ENCODE peak calls at places on chromosomes 12 and 14, in seven cellular contexts. M, N, H, F, X, K and V are unnamed samples.

GRCh38 chr12:19382111-19382526 is 57.2 kb upstream of the AEBP2 start:
- DNase-seq in M (peak), F (no peak), X (peak), K (no peak), H (peak), N (no peak), V (peak)

GRCh38 chr12:131442337-131442918 is 268.5 kb upstream of the SFSWAP start:
- DNase-seq in N (peak), F (no peak), K (no peak), H (no peak), M (no peak), X (no peak), V (no peak)

GRCh38 chr12:132217800-132218518 is 73.7 kb downstream of the NOC4L start:
- DNase-seq in K (no peak), M (no peak), X (no peak), H (no peak), N (no peak), F (no peak), V (no peak)

GRCh38 chr14:55540847-55541773 is 38.9 kb upstream of the KTN1 start:
- DNase-seq in M (peak), F (no peak), H (no peak), X (no peak), N (no peak), K (no peak), V (no peak)

GRCh38 chr14:77067632-77068514 is 30.2 kb upstream of the CIPC start:
- DNase-seq in F (no peak), N (peak), K (peak), M (peak), H (peak), X (no peak), V (no peak)

GRCh38 chr12:19428261-19428660 is 11.0 kb upstream of the AEBP2 start:
- DNase-seq in X (no peak), F (no peak), N (no peak), K (no peak), M (peak), H (no peak), V (no peak)

GRCh38 chr12:51953011-51953568 is 1.6 kb downstream of the ACVR1B start:
- DNase-seq in H (no peak), K (no peak), N (no peak), X (no peak), M (no peak), F (no peak), V (no peak)

GRCh38 chr14:52596861-52597260 is 44.2 kb downstream of the GPR137C start:
- DNase-seq in K (no peak), M (no peak), N (no peak), H (no peak), X (no peak), F (no peak), V (no peak)

GRCh38 chr14:23113346-23114119 is 5.5 kb downstream of the CEBPE start:
- DNase-seq in N (no peak), X (no peak), M (peak), H (no peak), F (no peak), K (no peak), V (no peak)

GRCh38 chr12:30753233-30753632 is 1.5 kb downstream of the CAPRIN2 start:
- DNase-seq in F (peak), X (peak), M (peak), H (peak), K (no peak), N (no peak), V (peak)

GRCh38 chr12:85029456-85029855 is 6.6 kb downstream of the TSPAN19 start:
- DNase-seq in N (no peak), M (peak), X (peak), F (no peak), K (no peak), H (peak), V (no peak)

GRCh38 chr12:100554608-100555077 is 18.8 kb upstream of the GAS2L3 start:
- DNase-seq in K (no peak), F (peak), H (peak), X (peak), N (no peak), M (peak), V (peak)

GRCh38 chr14:32372154-32372553 is 43.1 kb downstream of the AKAP6 start:
- DNase-seq in F (no peak), K (no peak), N (no peak), X (peak), H (no peak), M (peak), V (no peak)

GRCh38 chr12:72540811-72541210 is 268.6 kb downstream of the TRHDE start:
- DNase-seq in F (no peak), H (no peak), X (no peak), N (no peak), K (no peak), M (peak), V (no peak)

GRCh38 chr12:40499856-40500255 is 192.4 kb upstream of the CNTN1 start:
- DNase-seq in H (no peak), K (no peak), F (no peak), X (no peak), N (no peak), M (no peak), V (no peak)

GRCh38 chr14:25396128-25396527 is 346.2 kb upstream of the STXBP6 start:
- DNase-seq in M (peak), F (no peak), N (no peak), K (no peak), X (no peak), H (peak), V (no peak)

GRCh38 chr12:9741726-9742125 is 8.8 kb upstream of the CLECL1 start:
- DNase-seq in H (peak), K (no peak), X (no peak), F (no peak), N (no peak), M (no peak), V (no peak)

GRCh38 chr12:94336201-94336915 is 123.3 kb downstream of the CEP83 start:
- DNase-seq in H (no peak), N (no peak), K (no peak), X (no peak), F (no peak), M (peak), V (no peak)

GRCh38 chr12:26214121-26214520 is 18.7 kb downstream of the SSPN start:
- DNase-seq in N (no peak), K (no peak), F (no peak), M (no peak), H (no peak), X (no peak), V (no peak)

GRCh38 chr14:57485635-57486034 is 8.0 kb downstream of the CCDC198 start:
- DNase-seq in M (no peak), F (no peak), K (no peak), H (no peak), X (no peak), N (no peak), V (no peak)

GRCh38 chr12:130710001-130710732 is 5.9 kb downstream of the RIMBP2 start:
- DNase-seq in F (no peak), H (no peak), N (no peak), X (no peak), K (no peak), M (no peak), V (no peak)

GRCh38 chr14:35403085-35403396 is 1.5 kb downstream of the NFKBIA start:
- DNase-seq in N (no peak), X (no peak), M (peak), F (no peak), K (peak), H (no peak), V (no peak)

GRCh38 chr12:10722905-10723866 is at the start of gene YBX3:
- DNase-seq in K (peak), N (peak), X (peak), F (no peak), H (peak), M (peak), V (peak)

GRCh38 chr14:50225974-50226297 is 5.4 kb downstream of the SOS2 start:
- DNase-seq in K (no peak), H (no peak), X (no peak), F (no peak), N (no peak), M (no peak), V (no peak)
- H3K4me3 ChIP-seq in K (peak), H (no peak), X (no peak), F (no peak), N (no peak), M (peak), V (no peak)

GRCh38 chr14:106201376-106201775 is 675.0 kb downstream of the TMEM121 start:
- DNase-seq in M (no peak), F (no peak), K (no peak), N (no peak), X (no peak), H (no peak), V (no peak)
- H3K4me3 ChIP-seq in M (no peak), F (no peak), K (no peak), N (no peak), X (no peak), H (no peak), V (no peak)

GRCh38 chr14:28765169-28765906 is 1.2 kb upstream of the FOXG1 start:
- DNase-seq in X (no peak), M (peak), F (no peak), N (no peak), K (no peak), H (no peak), V (no peak)
- H3K4me3 ChIP-seq in X (peak), M (peak), F (peak), N (no peak), K (peak), H (no peak), V (peak)

GRCh38 chr12:122185494-122186082 is 2.7 kb downstream of the LRRC43 start:
- DNase-seq in F (no peak), M (no peak), N (no peak), X (no peak), H (no peak), K (no peak), V (no peak)

GRCh38 chr12:122185079-122185478 is 2.2 kb downstream of the LRRC43 start:
- DNase-seq in X (no peak), M (no peak), F (no peak), K (no peak), H (no peak), N (no peak), V (no peak)

GRCh38 chr12:122184522-122184921 is 1.6 kb downstream of the LRRC43 start:
- DNase-seq in F (no peak), N (no peak), K (no peak), H (no peak), X (no peak), M (no peak), V (no peak)

GRCh38 chr12:122183588-122183940 is 641 bp downstream of the LRRC43 start:
- DNase-seq in F (no peak), N (no peak), H (no peak), K (no peak), M (no peak), X (no peak), V (no peak)

GRCh38 chr12:122182887-122183587 is at the start of gene LRRC43:
- DNase-seq in K (no peak), N (no peak), F (no peak), H (no peak), M (peak), X (no peak), V (no peak)
- H3K4me3 ChIP-seq in K (peak), N (peak), F (peak), H (peak), M (peak), X (peak), V (peak)

GRCh38 chr14:50669441-50669986 is 1.4 kb upstream of the SAV1 start:
- DNase-seq in H (no peak), M (no peak), X (no peak), K (no peak), F (no peak), N (no peak), V (no peak)
- H3K4me3 ChIP-seq in H (no peak), M (no peak), X (no peak), K (no peak), F (no peak), N (no peak), V (no peak)

DNA sequence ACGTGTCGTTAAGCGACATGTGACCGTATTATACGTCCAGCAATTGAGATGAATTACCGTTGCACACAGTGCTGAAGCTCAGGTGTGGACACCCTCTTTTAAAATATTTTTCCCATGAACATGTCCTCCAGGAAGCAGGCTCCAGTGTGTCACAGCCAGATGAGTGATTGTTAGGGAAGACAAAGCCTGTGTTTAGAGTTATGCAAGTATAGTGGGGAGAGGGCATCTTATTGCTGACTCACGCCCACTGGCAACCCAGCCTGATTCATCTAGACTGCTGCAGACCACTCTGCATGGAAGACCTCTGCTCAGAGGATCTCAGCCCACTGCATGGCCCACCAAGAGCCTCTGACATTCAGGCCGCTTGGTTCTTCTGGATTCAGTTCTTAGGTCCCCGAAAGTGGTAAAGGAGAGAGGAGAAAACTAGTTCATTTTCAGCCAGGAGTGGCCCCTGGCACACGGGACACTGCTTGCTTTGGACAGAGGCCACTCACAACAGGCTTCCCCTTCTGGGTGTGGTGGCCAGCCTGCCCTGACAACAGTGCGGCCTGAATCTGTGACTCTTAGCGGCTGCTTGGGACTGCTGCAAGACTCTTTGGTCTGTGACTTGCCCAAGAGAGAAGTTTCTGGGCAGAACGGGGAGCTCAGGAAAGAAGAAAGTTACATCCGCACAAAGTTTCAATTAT is 266.3 kb downstream of the ZFP36L1 start:
- DNase-seq in F (no peak), H (no peak), X (no peak), N (peak), M (peak), K (no peak), V (no peak)
- H3K4me3 ChIP-seq in F (no peak), H (no peak), X (no peak), N (no peak), M (peak), K (no peak), V (no peak)

GRCh38 chr14:73458219-73458976 is at the start of gene NUMB:
- DNase-seq in F (peak), M (peak), N (peak), X (peak), K (peak), H (peak), V (peak)

GRCh38 chr14:73457050-73457934 is 1.1 kb downstream of the NUMB start:
- DNase-seq in M (peak), F (no peak), K (peak), N (peak), X (no peak), H (no peak), V (no peak)

GRCh38 chr14:73452341-73453191 is 5.8 kb downstream of the NUMB start:
- DNase-seq in H (no peak), N (no peak), F (no peak), M (peak), X (peak), K (no peak), V (no peak)

GRCh38 chr14:73457935-73458218 is 469 bp downstream of the NUMB start:
- DNase-seq in F (no peak), X (no peak), N (peak), K (peak), H (no peak), M (no peak), V (no peak)

DNA sequence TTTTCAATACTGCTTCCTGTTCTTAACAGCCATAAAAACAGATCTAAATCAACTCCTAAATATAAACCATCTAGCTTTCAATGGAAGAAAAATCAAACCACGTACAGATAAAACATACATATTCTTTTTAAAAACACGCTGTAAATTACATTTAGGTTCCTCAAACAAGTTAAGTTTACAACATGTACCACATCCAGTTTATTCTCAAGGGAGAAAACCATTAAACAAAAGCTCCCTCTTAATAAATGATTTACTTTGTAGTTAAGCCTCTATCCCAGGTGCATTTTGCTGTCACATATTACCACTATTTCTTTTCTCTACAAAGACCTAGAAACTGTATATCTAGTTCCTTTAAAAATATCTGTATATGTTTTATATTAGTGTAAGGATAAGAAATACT is 3.1 kb downstream of the NUMB start:
- DNase-seq in F (no peak), X (no peak), N (no peak), M (no peak), H (no peak), K (no peak), V (no peak)
- H3K4me3 ChIP-seq in F (no peak), X (no peak), N (no peak), M (peak), H (no peak), K (no peak), V (no peak)

GRCh38 chr12:49892732-49893317 is 10.9 kb downstream of the FAIM2 start:
- DNase-seq in X (no peak), F (no peak), K (no peak), H (no peak), N (no peak), M (no peak), V (no peak)
- H3K4me3 ChIP-seq in X (no peak), F (no peak), K (no peak), H (no peak), N (no peak), M (no peak), V (no peak)

DNA sequence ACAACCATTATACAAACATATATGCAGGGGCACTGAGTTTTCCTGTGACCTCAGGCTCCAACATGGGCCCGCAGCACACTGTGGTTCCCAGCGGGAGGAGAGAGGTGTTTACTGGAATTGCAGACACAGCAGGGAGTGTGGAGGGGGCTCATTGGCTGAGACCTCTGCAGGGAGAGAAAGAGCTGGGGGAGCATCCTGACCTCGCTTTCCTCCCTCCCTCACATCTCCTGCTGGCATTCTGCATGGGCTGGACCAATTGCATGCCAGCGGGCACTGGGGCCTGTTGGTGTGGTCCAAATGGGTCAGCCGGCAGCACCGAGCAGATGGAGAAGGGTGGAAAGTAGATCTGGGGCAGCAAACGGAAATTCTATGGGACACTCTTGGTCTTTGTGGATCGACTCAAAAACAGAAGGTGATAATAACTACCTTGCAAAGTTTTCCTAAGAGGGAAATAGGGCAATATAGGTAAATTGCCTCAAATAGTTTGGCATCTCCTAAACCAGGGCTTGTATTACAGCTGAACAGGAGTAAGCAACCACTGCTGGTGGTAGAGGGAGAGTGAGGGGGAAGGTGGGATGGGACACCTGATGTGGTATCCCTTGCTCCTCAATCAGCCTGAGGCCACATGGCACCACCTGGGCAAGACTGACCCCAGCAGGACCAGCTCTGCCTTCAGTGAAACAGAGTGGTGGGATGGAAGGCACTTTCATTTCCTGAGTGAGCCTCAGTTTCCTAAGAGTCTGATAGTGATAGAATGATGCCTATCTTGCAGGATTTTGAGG is 86.9 kb downstream of the NTF3 start:
- DNase-seq in N (no peak), F (no peak), H (no peak), K (no peak), X (no peak), M (no peak), V (peak)
- H3K4me3 ChIP-seq in N (no peak), F (no peak), H (no peak), K (no peak), X (no peak), M (no peak), V (no peak)